ENCODE peak calls at places on chromosome 15, in four cellular contexts. B, H, Z and X are unnamed samples.

GRCh38 chr15:62566248-62566647 is 401.2 kb upstream of the C2CD4B start:
- DNase-seq in Z (peak; percentile 67), H (no peak), B (no peak), X (peak; percentile 13)

GRCh38 chr15:60399931-60400330 is 2.1 kb upstream of the ANXA2 start:
- DNase-seq in H (no peak), B (no peak), Z (peak; percentile 55), X (no peak)

GRCh38 chr15:63490345-63491034 is 13.9 kb upstream of the USP3 start:
- DNase-seq in H (no peak), B (no peak), Z (no peak), X (no peak)

GRCh38 chr15:90497374-90497773 is 32.3 kb upstream of the CRTC3 start:
- DNase-seq in H (no peak), Z (no peak), B (no peak), X (no peak)

GRCh38 chr15:88649286-88649733 is 10.5 kb downstream of the ISG20 start:
- DNase-seq in B (peak; percentile 94), H (no peak), Z (peak; percentile 98), X (no peak)

GRCh38 chr15:37133619-37134018 is 33.3 kb upstream of the MEIS2 start:
- DNase-seq in H (no peak), B (peak; percentile 61), Z (no peak), X (no peak)

GRCh38 chr15:34436956-34437442 is 609 bp downstream of the GOLGA8A start:
- DNase-seq in Z (peak; percentile 89), B (peak; percentile 34), H (peak; percentile 39), X (peak; percentile 82)

GRCh38 chr15:71545223-71545760 is 265.1 kb upstream of the NR2E3 start:
- DNase-seq in H (no peak), Z (no peak), B (no peak), X (no peak)

GRCh38 chr15:76903251-76903681 is 1.9 kb downstream of the SCAPER start:
- DNase-seq in H (no peak), Z (no peak), B (peak; percentile 47), X (peak; percentile 16)

GRCh38 chr15:27126449-27126848 is 155.5 kb downstream of the GABRG3 start:
- DNase-seq in H (no peak), Z (no peak), B (no peak), X (no peak)

GRCh38 chr15:78033864-78034263 is 43.6 kb downstream of the TBC1D2B start:
- DNase-seq in B (peak; percentile 46), H (no peak), Z (no peak), X (no peak)

GRCh38 chr15:90413411-90414379 is 25.7 kb downstream of the IQGAP1 start:
- DNase-seq in H (no peak), Z (no peak), B (peak; percentile 59), X (no peak)

GRCh38 chr15:77402740-77403379 is 17.0 kb downstream of the PEAK1 start:
- DNase-seq in H (no peak), Z (peak; percentile 55), B (peak; percentile 89), X (no peak)

GRCh38 chr15:77974098-77974414 is 103.5 kb downstream of the TBC1D2B start:
- DNase-seq in Z (peak; percentile 95), B (peak; percentile 75), H (no peak), X (no peak)

GRCh38 chr15:83323296-83323711 is 38.8 kb upstream of the BNC1 start:
- DNase-seq in Z (peak; percentile 85), B (peak; percentile 95), H (no peak), X (no peak)

GRCh38 chr15:76983588-76984379 is 11.1 kb upstream of the PSTPIP1 start:
- DNase-seq in H (no peak), Z (no peak), B (no peak), X (no peak)

GRCh38 chr15:31034152-31034551 is 42.7 kb upstream of the MTMR10 start:
- DNase-seq in B (no peak), Z (no peak), H (no peak), X (no peak)

GRCh38 chr15:81924667-81925183 is 121.1 kb downstream of the MEX3B start:
- DNase-seq in Z (no peak), B (no peak), H (no peak), X (no peak)

GRCh38 chr15:89766357-89767311 is 9.5 kb upstream of the MESP2 start:
- DNase-seq in H (no peak), Z (peak; percentile 53), B (no peak), X (no peak)

DNA sequence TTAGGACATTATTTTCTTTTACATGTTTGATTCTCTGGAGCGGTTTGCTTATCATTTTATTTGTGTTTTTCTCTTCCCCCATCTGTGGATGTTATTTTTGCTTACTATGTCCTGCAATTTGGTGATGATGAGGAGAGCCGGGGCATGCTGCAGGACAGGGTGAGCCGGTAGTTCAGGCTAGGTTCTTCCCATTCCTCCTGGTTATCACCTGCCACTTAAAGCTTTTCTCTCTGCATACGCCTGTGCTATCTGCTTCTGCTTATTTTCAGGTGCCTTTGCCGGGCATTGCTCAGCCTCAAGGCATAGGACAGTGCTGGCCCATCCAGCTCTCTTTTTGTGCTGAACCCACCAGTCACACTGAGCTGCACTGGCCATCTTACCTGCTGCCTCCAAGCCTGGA is 85.8 kb downstream of the MCTP2 start:
- DNase-seq in Z (no peak), B (no peak), H (no peak), X (no peak)
- H3K79me2 ChIP-seq in Z (no peaks in the 10 kb centered on the region), B (no peaks in the 10 kb centered on the region), H (no peaks in the 10 kb centered on the region), X (no peaks in the 10 kb centered on the region)

GRCh38 chr15:70087708-70088352 is 9.9 kb downstream of the TLE3 start:
- DNase-seq in B (no peak), Z (no peak), H (no peak), X (no peak)
- H3K79me2 ChIP-seq in B (peaks cover 13% of the 10 kb centered on the region), Z (peaks cover 94% of the 10 kb centered on the region), H (peaks cover 15% of the 10 kb centered on the region), X (peaks cover 98% of the 10 kb centered on the region)

GRCh38 chr15:51935466-51936118 is 36.0 kb downstream of the LEO1 start:
- DNase-seq in Z (peak; percentile 52), H (no peak), B (no peak), X (no peak)
- H3K79me2 ChIP-seq in Z (no peaks in the 10 kb centered on the region), H (no peaks in the 10 kb centered on the region), B (no peaks in the 10 kb centered on the region), X (no peaks in the 10 kb centered on the region)

GRCh38 chr15:85597155-85597815 is 197.4 kb downstream of the KLHL25 start:
- DNase-seq in Z (no peak), B (no peak), H (no peak), X (no peak)
- H3K79me2 ChIP-seq in Z (peaks cover 3% of the 10 kb centered on the region), B (no peaks in the 10 kb centered on the region), H (no peaks in the 10 kb centered on the region), X (no peaks in the 10 kb centered on the region)

GRCh38 chr15:56959318-56959648 is 40.8 kb downstream of the TCF12 start:
- DNase-seq in Z (no peak), B (no peak), H (no peak), X (no peak)
- H3K79me2 ChIP-seq in Z (peaks cover 93% of the 10 kb centered on the region), B (peaks cover 27% of the 10 kb centered on the region), H (peaks cover 7% of the 10 kb centered on the region), X (peaks cover 99% of the 10 kb centered on the region)

GRCh38 chr15:39857132-39857531 is 62.9 kb downstream of the GPR176 start:
- DNase-seq in H (no peak), Z (no peak), B (no peak), X (no peak)

GRCh38 chr15:39856357-39856756 is 63.7 kb downstream of the GPR176 start:
- DNase-seq in B (no peak), H (no peak), Z (no peak), X (no peak)

GRCh38 chr15:39854161-39854560 is 65.9 kb downstream of the GPR176 start:
- DNase-seq in B (no peak), Z (no peak), H (no peak), X (no peak)

GRCh38 chr15:39852237-39852636 is 67.8 kb downstream of the GPR176 start:
- DNase-seq in Z (no peak), B (peak; percentile 95), H (no peak), X (no peak)

DNA sequence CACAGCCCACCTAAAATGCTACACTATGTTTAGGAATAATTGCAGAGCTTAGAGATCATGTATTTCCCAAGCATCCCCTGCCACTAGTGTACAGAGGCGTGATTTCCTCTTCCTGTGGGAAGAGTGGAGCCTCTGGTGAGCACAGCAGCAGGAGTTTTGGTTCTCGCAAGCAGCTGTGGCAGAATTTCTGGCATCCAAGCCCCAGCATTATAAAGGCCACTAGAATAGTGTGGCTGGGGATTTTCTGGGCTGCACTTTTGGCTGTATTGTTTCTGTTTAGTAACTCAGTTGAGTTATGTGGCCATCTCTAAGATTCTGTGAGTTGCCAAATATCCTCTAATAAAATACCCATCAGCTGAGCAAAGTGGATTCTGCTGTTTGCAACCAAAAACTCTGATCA is 64.7 kb downstream of the GPR176 start:
- DNase-seq in H (no peak), B (peak; percentile 40), Z (no peak), X (no peak)
- H3K79me2 ChIP-seq in H (peaks cover 16% of the 10 kb centered on the region), B (peaks cover 47% of the 10 kb centered on the region), Z (peaks cover 89% of the 10 kb centered on the region), X (peaks cover 18% of the 10 kb centered on the region)

GRCh38 chr15:73183071-73183470 is 130.8 kb downstream of the NEO1 start:
- DNase-seq in H (no peak), Z (no peak), B (no peak), X (peak; percentile 77)
- H3K79me2 ChIP-seq in H (no peaks in the 10 kb centered on the region), Z (no peaks in the 10 kb centered on the region), B (no peaks in the 10 kb centered on the region), X (no peaks in the 10 kb centered on the region)

DNA sequence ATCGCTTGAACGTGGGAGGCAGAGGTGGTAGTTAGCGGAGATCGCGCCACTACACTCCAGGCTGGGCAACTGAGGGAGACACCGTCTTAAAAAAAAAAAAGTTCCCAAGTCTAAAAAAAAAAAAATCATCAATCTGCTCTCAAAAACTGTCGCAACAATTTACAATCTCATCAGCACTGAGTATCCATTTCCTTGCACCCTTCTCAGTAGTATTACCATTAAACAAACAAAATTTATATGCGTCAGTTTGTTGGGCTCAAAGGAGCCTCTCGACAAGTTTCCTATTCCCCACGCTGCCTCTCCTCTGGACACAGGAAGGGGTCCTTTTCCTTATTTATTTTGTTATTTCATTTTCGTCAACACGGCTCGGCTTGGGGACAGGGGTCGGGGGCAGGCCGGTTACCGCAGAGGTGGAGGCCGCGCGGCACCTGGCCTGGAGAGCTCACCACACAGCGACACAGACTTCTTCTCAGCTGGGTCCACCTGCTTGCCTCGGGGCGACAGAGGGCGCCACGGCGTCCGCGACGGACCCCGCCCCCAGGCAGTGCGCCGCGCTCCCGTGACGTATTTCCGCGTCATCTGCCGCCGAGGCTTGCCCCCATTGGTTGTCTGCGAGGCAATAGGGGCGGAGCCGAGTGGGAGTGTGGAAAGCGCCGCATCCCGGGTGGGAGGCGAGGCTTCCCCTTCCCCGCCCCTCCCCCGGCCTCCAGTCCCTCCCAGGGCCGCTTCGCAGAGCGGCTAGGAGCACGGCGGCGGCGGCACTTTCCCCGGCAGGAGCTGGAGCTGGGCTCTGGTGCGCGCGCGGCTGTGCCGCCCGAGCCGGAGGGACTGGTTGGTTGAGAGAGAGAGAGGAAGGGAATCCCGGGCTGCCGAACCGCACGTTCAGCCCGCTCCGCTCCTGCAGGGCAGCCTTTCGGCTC is at the start of gene MAP2K1:
- DNase-seq in B (peak; percentile 96), Z (peak; percentile 99), H (peak; percentile 97), X (peak; percentile 98)
- H3K79me2 ChIP-seq in B (peaks cover 43% of the 10 kb centered on the region), Z (peaks cover 48% of the 10 kb centered on the region), H (peaks cover 28% of the 10 kb centered on the region), X (peaks cover 49% of the 10 kb centered on the region)

GRCh38 chr15:80828796-80829195 is 49.6 kb downstream of the CEMIP start:
- DNase-seq in H (no peak), B (no peak), Z (no peak), X (no peak)
- H3K79me2 ChIP-seq in H (no peaks in the 10 kb centered on the region), B (no peaks in the 10 kb centered on the region), Z (peaks cover 4% of the 10 kb centered on the region), X (no peaks in the 10 kb centered on the region)

GRCh38 chr15:36067483-36068274 is 511.7 kb upstream of the CDIN1 start:
- DNase-seq in Z (no peak), H (no peak), B (no peak), X (no peak)
- H3K79me2 ChIP-seq in Z (no peaks in the 10 kb centered on the region), H (no peaks in the 10 kb centered on the region), B (no peaks in the 10 kb centered on the region), X (no peaks in the 10 kb centered on the region)